ENCODE peak calls at places on chromosomes 3 and 15, in four cellular contexts. O is retina, H is germinal center, C is neural crest cell. K is an unnamed sample.

GRCh38 chr3:44058022-44058867 is 183.4 kb upstream of the TOPAZ1 start:
- DNase-seq in O (no peak), H (peak), C (no peak), K (peak)

GRCh38 chr15:99445272-99445850 is 120.4 kb upstream of the MEF2A start:
- DNase-seq in O (no peak), H (no peak), C (no peak), K (no peak)

GRCh38 chr3:72259755-72260589 is 475.0 kb upstream of the PROK2 start:
- DNase-seq in O (no peak), H (no peak), C (no peak), K (no peak)

GRCh38 chr3:149969945-149970715 is 565 bp downstream of the PFN2 start:
- DNase-seq in O (peak), H (peak), C (peak), K (peak)

GRCh38 chr3:17749281-17749680 is 6.8 kb upstream of the TBC1D5 start:
- DNase-seq in O (no peak), H (no peak), C (no peak), K (peak)

GRCh38 chr3:149969110-149969944 is 1.4 kb downstream of the PFN2 start:
- DNase-seq in O (peak), H (no peak), C (peak), K (no peak)

GRCh38 chr3:183537295-183537730 is 18.2 kb downstream of the KLHL6 start:
- DNase-seq in O (no peak), H (no peak), C (no peak), K (no peak)

GRCh38 chr3:76554717-76555116 is 485.2 kb upstream of the ROBO2 start:
- DNase-seq in O (no peak), H (no peak), C (no peak), K (no peak)

GRCh38 chr3:14803101-14803980 is 15.4 kb upstream of the FGD5 start:
- DNase-seq in O (no peak), H (no peak), C (no peak), K (no peak)

GRCh38 chr15:100075284-100075683 is 266.5 kb downstream of the ADAMTS17 start:
- DNase-seq in O (no peak), H (no peak), C (no peak), K (no peak)

GRCh38 chr15:64813075-64813474 is 12.4 kb downstream of the PIF1 start:
- DNase-seq in O (no peak), H (no peak), C (no peak), K (no peak)

GRCh38 chr15:56927816-56928215 is 9.4 kb downstream of the TCF12 start:
- DNase-seq in O (peak), H (no peak), C (no peak), K (no peak)

GRCh38 chr3:64388886-64389285 is 163.6 kb upstream of the PRICKLE2 start:
- DNase-seq in O (no peak), H (no peak), C (no peak), K (no peak)

GRCh38 chr3:194396897-194397756 is 1.9 kb downstream of the GP5 start:
- DNase-seq in O (peak), H (peak), C (no peak), K (no peak)

GRCh38 chr3:152376351-152377183 is 107.8 kb downstream of the MBNL1 start:
- DNase-seq in O (no peak), H (peak), C (no peak), K (peak)

GRCh38 chr15:61157933-61158332 is 71.2 kb downstream of the RORA start:
- DNase-seq in O (no peak), H (no peak), C (no peak), K (no peak)

GRCh38 chr3:58463181-58463941 is 28.5 kb upstream of the KCTD6 start:
- DNase-seq in O (peak), H (peak), C (peak), K (peak)

GRCh38 chr15:72907733-72908132 is 124.2 kb upstream of the ADPGK start:
- DNase-seq in O (peak), H (no peak), C (no peak), K (no peak)

GRCh38 chr3:194269610-194270145 is 81.5 kb downstream of the CPN2 start:
- DNase-seq in O (peak), H (no peak), C (no peak), K (no peak)

GRCh38 chr3:61679103-61679502 is 117.7 kb downstream of the PTPRG start:
- DNase-seq in O (no peak), H (no peak), C (no peak), K (no peak)

GRCh38 chr3:118636841-118637240 is 397.8 kb downstream of the IGSF11 start:
- DNase-seq in O (no peak), H (no peak), C (no peak), K (no peak)

GRCh38 chr15:92077353-92078080 is 224.0 kb downstream of the SLCO3A1 start:
- DNase-seq in O (peak), H (peak), C (peak), K (peak)

GRCh38 chr3:169847896-169848295 is 21.8 kb downstream of the LRRC31 start:
- DNase-seq in O (no peak), H (no peak), C (no peak), K (no peak)

GRCh38 chr3:183437060-183437459 is 8.6 kb upstream of the MCF2L2 start:
- DNase-seq in O (no peak), H (no peak), C (no peak), K (no peak)

GRCh38 chr3:42175841-42176240 is 84.7 kb downstream of the TRAK1 start:
- DNase-seq in O (peak), H (no peak), C (no peak), K (peak)

GRCh38 chr15:42138968-42139386 is 17.5 kb downstream of the PLA2G4F start:
- DNase-seq in O (no peak), H (no peak), C (no peak), K (no peak)

GRCh38 chr3:29466442-29466841 is 185.6 kb downstream of the RBMS3 start:
- DNase-seq in O (no peak), H (no peak), C (no peak), K (no peak)